ENCODE peak calls at places on chromosomes 3 and 15, in four cellular contexts. E is HepG2, V is GM12878, O is K562. C is an unnamed sample.

GRCh38 chr3:125916376-125916978 is 52.5 kb upstream of the ROPN1B start:
- DNase-seq in E (peak), V (peak), O (peak), C (peak)

GRCh38 chr3:138114431-138114918 is 933 bp downstream of the DZIP1L start:
- DNase-seq in E (peak), V (no peak), O (no peak), C (peak)

GRCh38 chr3:23440416-23441294 is 237.5 kb downstream of the UBE2E2 start:
- DNase-seq in E (no peak), V (no peak), O (no peak), C (no peak)

GRCh38 chr3:123751478-123751877 is 132.7 kb downstream of the MYLK start:
- DNase-seq in E (no peak), V (no peak), O (no peak), C (no peak)

GRCh38 chr3:194224536-194224935 is 88.6 kb downstream of the HES1 start:
- DNase-seq in E (no peak), V (no peak), O (no peak), C (no peak)

GRCh38 chr3:101865751-101866509 is 16.6 kb downstream of the NFKBIZ start:
- DNase-seq in E (no peak), V (no peak), O (peak), C (no peak)

GRCh38 chr3:27657871-27658270 is 64.3 kb downstream of the EOMES start:
- DNase-seq in E (no peak), V (no peak), O (no peak), C (no peak)

GRCh38 chr3:141737108-141737507 is 990 bp upstream of the RNF7 start:
- DNase-seq in E (no peak), V (no peak), O (peak), C (no peak)

GRCh38 chr3:107452436-107452835 is 70.3 kb upstream of the BBX start:
- DNase-seq in E (no peak), V (no peak), O (no peak), C (no peak)

GRCh38 chr3:135109681-135110080 is 314.6 kb downstream of the EPHB1 start:
- DNase-seq in E (no peak), V (no peak), O (no peak), C (no peak)
- H3K27ac ChIP-seq in E (no peak), V (no peak), O (no peak), C (no peak)

GRCh38 chr3:42675909-42676308 is 9.4 kb upstream of the KLHL40 start:
- DNase-seq in E (no peak), V (no peak), O (no peak), C (no peak)

GRCh38 chr3:42680256-42680655 is 5.1 kb upstream of the KLHL40 start:
- DNase-seq in E (no peak), V (no peak), O (no peak), C (no peak)

GRCh38 chr3:42680806-42681205 is 4.5 kb upstream of the KLHL40 start:
- DNase-seq in E (no peak), V (no peak), O (no peak), C (no peak)

GRCh38 chr3:42681361-42682038 is 3.8 kb upstream of the KLHL40 start:
- DNase-seq in E (no peak), V (no peak), O (no peak), C (no peak)

GRCh38 chr3:42678447-42678846 is 6.9 kb upstream of the KLHL40 start:
- DNase-seq in E (no peak), V (no peak), O (no peak), C (no peak)
- TF ChIP-seq BRCA1 in E (no peak), V (no peak), O (no peak), C (no peak)

DNA sequence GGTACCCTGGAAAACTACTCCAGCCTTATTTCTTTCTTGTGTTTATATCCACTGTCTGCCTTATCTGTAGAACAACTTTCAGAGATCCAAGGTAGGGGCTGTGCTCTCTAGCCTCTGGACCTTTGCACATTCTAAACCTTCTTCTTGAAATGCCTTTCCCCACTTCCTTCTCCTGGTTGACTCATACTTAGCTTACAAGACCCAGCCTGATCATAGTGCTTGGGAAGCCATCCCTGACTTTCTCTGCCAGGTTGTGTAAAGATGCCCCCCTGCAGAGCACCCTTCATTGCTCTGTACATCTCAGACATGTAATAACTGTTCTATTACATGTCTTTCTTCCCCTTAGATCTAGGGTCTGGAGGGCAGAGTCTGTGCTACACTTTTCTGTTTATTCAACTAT is 50.1 kb downstream of the PPM1L start:
- DNase-seq in E (no peak), V (no peak), O (no peak), C (no peak)
- H3K27ac ChIP-seq in E (no peak), V (no peak), O (no peak), C (no peak)

GRCh38 chr3:158350971-158351370 is 220.0 kb upstream of the MLF1 start:
- DNase-seq in E (no peak), V (no peak), O (no peak), C (no peak)

GRCh38 chr3:158355623-158356588 is 215.1 kb upstream of the MLF1 start:
- DNase-seq in E (no peak), V (peak), O (no peak), C (no peak)

GRCh38 chr3:158354713-158355112 is 216.3 kb upstream of the MLF1 start:
- DNase-seq in E (no peak), V (no peak), O (no peak), C (no peak)

GRCh38 chr3:158347966-158348365 is 223.0 kb upstream of the MLF1 start:
- DNase-seq in E (no peak), V (no peak), O (no peak), C (no peak)

DNA sequence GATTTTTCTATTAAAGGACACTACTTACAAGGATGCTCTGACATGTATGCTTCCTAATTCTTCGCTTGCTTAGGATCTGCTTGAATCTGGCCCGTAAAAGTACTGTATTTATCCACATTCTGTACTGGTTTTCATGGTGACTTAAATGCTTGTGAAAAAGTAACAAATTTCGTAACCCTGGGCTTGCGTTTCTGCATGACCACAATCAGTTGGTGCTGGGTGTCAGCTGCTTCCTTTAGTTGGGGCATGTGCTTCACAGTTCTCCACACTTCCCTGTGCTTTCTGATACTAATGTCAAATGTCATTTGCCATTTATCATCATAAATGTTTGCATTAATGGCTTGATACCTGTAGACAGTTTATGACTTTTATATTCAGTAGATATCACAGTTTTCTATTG is 218.4 kb upstream of the MLF1 start:
- DNase-seq in E (no peak), V (no peak), O (no peak), C (no peak)
- TF ChIP-seq BRCA1 in E (no peak), V (no peak), O (no peak), C (no peak)

DNA sequence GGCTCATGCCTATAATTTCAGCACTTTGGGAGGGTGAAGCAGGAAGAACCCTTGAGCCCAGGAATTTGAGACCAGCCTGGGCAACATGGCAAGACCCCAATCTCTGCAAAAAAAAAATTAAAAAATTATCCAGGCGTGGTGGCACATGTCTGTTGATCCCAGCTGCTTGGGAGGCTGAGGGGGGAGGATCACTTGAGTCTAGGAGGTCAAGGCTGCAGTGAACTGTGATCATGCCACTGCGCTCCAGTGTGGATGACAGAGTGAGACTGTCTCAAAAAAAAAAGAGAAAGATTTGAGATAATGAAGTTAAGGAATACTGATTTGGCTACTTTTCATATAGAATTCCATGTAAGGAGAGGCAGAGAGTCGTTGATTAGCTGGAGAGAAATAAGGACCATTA is 214.3 kb downstream of the FEZF2 start:
- DNase-seq in E (no peak), V (no peak), O (no peak), C (no peak)
- H3K27ac ChIP-seq in E (no peak), V (no peak), O (no peak), C (no peak)

GRCh38 chr15:40929730-40930429 is 740 bp downstream of the DLL4 start:
- DNase-seq in E (no peak), V (no peak), O (peak), C (no peak)
- TF ChIP-seq BRCA1 in E (no peak), V (no peak), O (no peak), C (no peak)

DNA sequence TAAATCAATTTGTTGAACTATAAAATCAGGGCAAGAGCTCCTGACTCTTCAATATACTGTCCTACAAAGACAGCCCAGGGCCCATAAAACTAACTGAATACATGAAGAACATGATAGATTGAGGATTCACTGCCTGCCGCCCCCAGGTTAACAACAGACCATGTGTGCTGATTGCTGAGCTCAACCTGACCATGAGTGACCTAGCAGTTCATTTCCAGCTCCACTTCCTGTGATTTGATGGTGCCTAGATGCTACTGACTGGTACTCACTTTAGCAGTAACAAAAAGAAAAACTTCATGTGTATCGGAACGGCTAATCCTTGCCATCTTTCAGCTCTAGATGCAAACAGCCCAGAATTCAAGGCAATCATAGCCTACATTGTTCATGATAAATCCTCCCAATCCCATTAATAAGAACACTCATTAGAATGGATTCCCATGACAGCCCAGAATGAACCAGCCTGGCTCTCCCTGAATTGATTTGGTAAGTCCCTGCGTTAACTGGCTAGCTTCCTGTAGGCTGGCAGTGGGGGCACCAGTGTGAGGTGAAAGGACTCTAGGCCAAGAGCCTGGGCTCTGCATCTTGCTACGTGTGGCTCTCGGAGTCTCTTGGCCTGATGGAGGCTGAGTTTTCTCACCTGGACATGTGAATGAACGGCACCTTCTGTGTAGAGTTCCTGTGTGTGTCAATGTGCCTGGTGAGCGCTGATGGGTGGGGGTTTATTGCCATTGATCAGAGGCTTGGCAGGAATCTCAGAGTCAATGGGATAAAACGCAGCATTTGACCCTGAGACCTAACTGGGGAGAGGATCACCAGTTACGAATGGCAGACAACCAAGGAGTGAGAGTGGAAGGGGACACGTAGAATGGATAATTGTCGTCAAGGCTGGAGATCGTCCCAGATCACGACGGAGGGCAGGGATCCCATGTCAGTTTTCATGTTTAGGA is 9.3 kb upstream of the KLF13 start:
- DNase-seq in E (no peak), V (no peak), O (no peak), C (no peak)
- H3K27ac ChIP-seq in E (no peak), V (no peak), O (no peak), C (no peak)

GRCh38 chr15:57751177-57751800 is 44.8 kb downstream of the POLR2M start:
- DNase-seq in E (peak), V (no peak), O (peak), C (no peak)

GRCh38 chr15:57752426-57752825 is 45.9 kb downstream of the POLR2M start:
- DNase-seq in E (no peak), V (no peak), O (no peak), C (no peak)

GRCh38 chr15:57758556-57758955 is 52.0 kb downstream of the POLR2M start:
- DNase-seq in E (no peak), V (no peak), O (no peak), C (no peak)

GRCh38 chr15:57747206-57747605 is 40.7 kb downstream of the POLR2M start:
- DNase-seq in E (no peak), V (no peak), O (peak), C (no peak)

GRCh38 chr15:57752840-57753239 is 46.3 kb downstream of the POLR2M start:
- DNase-seq in E (no peak), V (no peak), O (no peak), C (no peak)
- TF ChIP-seq BRCA1 in E (no peak), V (no peak), O (no peak), C (no peak)

GRCh38 chr3:130405956-130406355 is 60.5 kb downstream of the COL6A5 start:
- DNase-seq in E (no peak), V (no peak), O (no peak), C (no peak)
- H3K27ac ChIP-seq in E (no peak), V (no peak), O (no peak), C (no peak)

C was measured in H1.